ENCODE peak calls at places on chromosomes 7 and 10, in nine cellular contexts. One of them, this sample, is unnamed.

GRCh38 chr10:70479626-70480253 is 1.2 kb downstream of the PALD1 start:
- DNase-seq in GM06990: no peak
- DNase-seq in hypothalamus: no peak
- DNase-seq in AG04449: no peak
- DNase-seq in posterior vena cava: no peak
- DNase-seq in NCI-H2029 treated with DMSO at 0.1 percent for 48 hours: no peak
- DNase-seq in HTR-8/SVneo: no peak
- DNase-seq in effector CD4-positive, alpha-beta T cell: no peak
- DNase-seq in MCF 10A: no peak
- DNase-seq in this sample: no peak

GRCh38 chr10:107576746-107577145 is 412.2 kb upstream of the SORCS1 start:
- DNase-seq in GM06990: no peak
- DNase-seq in hypothalamus: no peak
- DNase-seq in AG04449: no peak
- DNase-seq in posterior vena cava: no peak
- DNase-seq in NCI-H2029 treated with DMSO at 0.1 percent for 48 hours: no peak
- DNase-seq in HTR-8/SVneo: no peak
- DNase-seq in effector CD4-positive, alpha-beta T cell: no peak
- DNase-seq in MCF 10A: peak; percentile 54
- DNase-seq in this sample: no peak

GRCh38 chr10:33134011-33134751 is 176.2 kb upstream of the ITGB1 start:
- DNase-seq in GM06990: no peak
- DNase-seq in hypothalamus: no peak
- DNase-seq in AG04449: peak; percentile 82
- DNase-seq in posterior vena cava: no peak
- DNase-seq in NCI-H2029 treated with DMSO at 0.1 percent for 48 hours: no peak
- DNase-seq in HTR-8/SVneo: peak; percentile 80
- DNase-seq in effector CD4-positive, alpha-beta T cell: peak; percentile 70
- DNase-seq in MCF 10A: peak; percentile 99
- DNase-seq in this sample: peak; percentile 90

GRCh38 chr10:120573355-120573754 is 116.3 kb downstream of the PLPP4 start:
- DNase-seq in GM06990: no peak
- DNase-seq in hypothalamus: no peak
- DNase-seq in AG04449: no peak
- DNase-seq in posterior vena cava: no peak
- DNase-seq in NCI-H2029 treated with DMSO at 0.1 percent for 48 hours: no peak
- DNase-seq in HTR-8/SVneo: no peak
- DNase-seq in effector CD4-positive, alpha-beta T cell: no peak
- DNase-seq in MCF 10A: peak; percentile 20
- DNase-seq in this sample: no peak

GRCh38 chr10:113058175-113058961 is 108.3 kb downstream of the TCF7L2 start:
- DNase-seq in GM06990: no peak
- DNase-seq in hypothalamus: no peak
- DNase-seq in AG04449: peak; percentile 44
- DNase-seq in posterior vena cava: no peak
- DNase-seq in NCI-H2029 treated with DMSO at 0.1 percent for 48 hours: peak; percentile 66
- DNase-seq in HTR-8/SVneo: no peak
- DNase-seq in effector CD4-positive, alpha-beta T cell: no peak
- DNase-seq in MCF 10A: peak; percentile 78
- DNase-seq in this sample: no peak

GRCh38 chr7:78151229-78151628 is 352.7 kb downstream of the PHTF2 start:
- DNase-seq in GM06990: no peak
- DNase-seq in hypothalamus: no peak
- DNase-seq in AG04449: no peak
- DNase-seq in posterior vena cava: no peak
- DNase-seq in NCI-H2029 treated with DMSO at 0.1 percent for 48 hours: peak; percentile 38
- DNase-seq in HTR-8/SVneo: no peak
- DNase-seq in effector CD4-positive, alpha-beta T cell: no peak
- DNase-seq in MCF 10A: peak; percentile 18
- DNase-seq in this sample: no peak

GRCh38 chr7:30813466-30813865 is 42.2 kb downstream of the MINDY4 start:
- DNase-seq in GM06990: no peak
- DNase-seq in hypothalamus: no peak
- DNase-seq in AG04449: no peak
- DNase-seq in posterior vena cava: peak; percentile 87
- DNase-seq in NCI-H2029 treated with DMSO at 0.1 percent for 48 hours: no peak
- DNase-seq in HTR-8/SVneo: no peak
- DNase-seq in effector CD4-positive, alpha-beta T cell: no peak
- DNase-seq in MCF 10A: no peak
- DNase-seq in this sample: no peak

GRCh38 chr7:2066251-2066919 is 166.4 kb downstream of the MAD1L1 start:
- DNase-seq in GM06990: no peak
- DNase-seq in hypothalamus: no peak
- DNase-seq in AG04449: no peak
- DNase-seq in posterior vena cava: no peak
- DNase-seq in NCI-H2029 treated with DMSO at 0.1 percent for 48 hours: no peak
- DNase-seq in HTR-8/SVneo: no peak
- DNase-seq in effector CD4-positive, alpha-beta T cell: no peak
- DNase-seq in MCF 10A: no peak
- DNase-seq in this sample: peak; percentile 69

GRCh38 chr7:5296627-5297226 is 14.0 kb downstream of the SLC29A4 start:
- DNase-seq in GM06990: peak; percentile 50
- DNase-seq in hypothalamus: no peak
- DNase-seq in AG04449: no peak
- DNase-seq in posterior vena cava: no peak
- DNase-seq in NCI-H2029 treated with DMSO at 0.1 percent for 48 hours: no peak
- DNase-seq in HTR-8/SVneo: no peak
- DNase-seq in effector CD4-positive, alpha-beta T cell: peak; percentile 66
- DNase-seq in MCF 10A: no peak
- DNase-seq in this sample: no peak

GRCh38 chr10:43210556-43210955 is 56.3 kb downstream of the RASGEF1A start:
- DNase-seq in GM06990: no peak
- DNase-seq in hypothalamus: no peak
- DNase-seq in AG04449: no peak
- DNase-seq in posterior vena cava: peak; percentile 31
- DNase-seq in NCI-H2029 treated with DMSO at 0.1 percent for 48 hours: no peak
- DNase-seq in HTR-8/SVneo: no peak
- DNase-seq in effector CD4-positive, alpha-beta T cell: no peak
- DNase-seq in MCF 10A: no peak
- DNase-seq in this sample: no peak

GRCh38 chr7:48045205-48045765 is 9.9 kb downstream of the C7orf57 start:
- DNase-seq in GM06990: no peak
- DNase-seq in hypothalamus: no peak
- DNase-seq in AG04449: no peak
- DNase-seq in posterior vena cava: no peak
- DNase-seq in NCI-H2029 treated with DMSO at 0.1 percent for 48 hours: no peak
- DNase-seq in HTR-8/SVneo: no peak
- DNase-seq in effector CD4-positive, alpha-beta T cell: no peak
- DNase-seq in MCF 10A: no peak
- DNase-seq in this sample: no peak

GRCh38 chr7:153934629-153935028 is 117.6 kb upstream of the DPP6 start:
- DNase-seq in GM06990: no peak
- DNase-seq in hypothalamus: no peak
- DNase-seq in AG04449: no peak
- DNase-seq in posterior vena cava: no peak
- DNase-seq in NCI-H2029 treated with DMSO at 0.1 percent for 48 hours: no peak
- DNase-seq in HTR-8/SVneo: no peak
- DNase-seq in effector CD4-positive, alpha-beta T cell: no peak
- DNase-seq in MCF 10A: no peak
- DNase-seq in this sample: no peak

GRCh38 chr7:151987748-151988529 is 31.7 kb downstream of the GALNTL5 start:
- DNase-seq in GM06990: no peak
- DNase-seq in hypothalamus: peak; percentile 40
- DNase-seq in AG04449: peak; percentile 23
- DNase-seq in posterior vena cava: no peak
- DNase-seq in NCI-H2029 treated with DMSO at 0.1 percent for 48 hours: no peak
- DNase-seq in HTR-8/SVneo: no peak
- DNase-seq in effector CD4-positive, alpha-beta T cell: no peak
- DNase-seq in MCF 10A: no peak
- DNase-seq in this sample: no peak

GRCh38 chr10:84208023-84208422 is 13.7 kb downstream of the CDHR1 start:
- DNase-seq in GM06990: no peak
- DNase-seq in hypothalamus: no peak
- DNase-seq in AG04449: no peak
- DNase-seq in posterior vena cava: no peak
- DNase-seq in NCI-H2029 treated with DMSO at 0.1 percent for 48 hours: no peak
- DNase-seq in HTR-8/SVneo: no peak
- DNase-seq in effector CD4-positive, alpha-beta T cell: no peak
- DNase-seq in MCF 10A: no peak
- DNase-seq in this sample: no peak

GRCh38 chr10:48465860-48466521 is 138.9 kb downstream of the ARHGAP22 start:
- DNase-seq in GM06990: no peak
- DNase-seq in hypothalamus: no peak
- DNase-seq in AG04449: no peak
- DNase-seq in posterior vena cava: peak; percentile 70
- DNase-seq in NCI-H2029 treated with DMSO at 0.1 percent for 48 hours: no peak
- DNase-seq in HTR-8/SVneo: no peak
- DNase-seq in effector CD4-positive, alpha-beta T cell: no peak
- DNase-seq in MCF 10A: no peak
- DNase-seq in this sample: peak; percentile 42

GRCh38 chr7:149714910-149715471 is 58.4 kb downstream of the ZNF467 start:
- DNase-seq in GM06990: no peak
- DNase-seq in hypothalamus: peak; percentile 53
- DNase-seq in AG04449: no peak
- DNase-seq in posterior vena cava: peak; percentile 81
- DNase-seq in NCI-H2029 treated with DMSO at 0.1 percent for 48 hours: no peak
- DNase-seq in HTR-8/SVneo: no peak
- DNase-seq in effector CD4-positive, alpha-beta T cell: peak; percentile 31
- DNase-seq in MCF 10A: no peak
- DNase-seq in this sample: peak; percentile 31

GRCh38 chr7:102834999-102835398 is 77.8 kb upstream of the LRRC17 start:
- DNase-seq in GM06990: peak; percentile 50
- DNase-seq in hypothalamus: no peak
- DNase-seq in AG04449: no peak
- DNase-seq in posterior vena cava: no peak
- DNase-seq in NCI-H2029 treated with DMSO at 0.1 percent for 48 hours: no peak
- DNase-seq in HTR-8/SVneo: peak; percentile 48
- DNase-seq in effector CD4-positive, alpha-beta T cell: no peak
- DNase-seq in MCF 10A: peak; percentile 63
- DNase-seq in this sample: no peak

GRCh38 chr7:102473271-102473991 is 5.3 kb downstream of the POLR2J start:
- DNase-seq in GM06990: no peak
- DNase-seq in hypothalamus: no peak
- DNase-seq in AG04449: no peak
- DNase-seq in posterior vena cava: peak; percentile 62
- DNase-seq in NCI-H2029 treated with DMSO at 0.1 percent for 48 hours: no peak
- DNase-seq in HTR-8/SVneo: no peak
- DNase-seq in effector CD4-positive, alpha-beta T cell: no peak
- DNase-seq in MCF 10A: no peak
- DNase-seq in this sample: peak; percentile 45

GRCh38 chr7:116524609-116525297 is at the start of gene CAV1:
- DNase-seq in GM06990: peak; percentile 48
- DNase-seq in hypothalamus: peak; percentile 32
- DNase-seq in AG04449: peak; percentile 80
- DNase-seq in posterior vena cava: peak; percentile 94
- DNase-seq in NCI-H2029 treated with DMSO at 0.1 percent for 48 hours: no peak
- DNase-seq in HTR-8/SVneo: no peak
- DNase-seq in effector CD4-positive, alpha-beta T cell: peak; percentile 3
- DNase-seq in MCF 10A: peak; percentile 97
- DNase-seq in this sample: peak; percentile 79

GRCh38 chr7:119665791-119666190 is 607.2 kb upstream of the KCND2 start:
- DNase-seq in GM06990: no peak
- DNase-seq in hypothalamus: no peak
- DNase-seq in AG04449: no peak
- DNase-seq in posterior vena cava: no peak
- DNase-seq in NCI-H2029 treated with DMSO at 0.1 percent for 48 hours: no peak
- DNase-seq in HTR-8/SVneo: no peak
- DNase-seq in effector CD4-positive, alpha-beta T cell: no peak
- DNase-seq in MCF 10A: no peak
- DNase-seq in this sample: no peak

GRCh38 chr7:39536926-39537325 is 29.3 kb upstream of the YAE1 start:
- DNase-seq in GM06990: no peak
- DNase-seq in hypothalamus: no peak
- DNase-seq in AG04449: no peak
- DNase-seq in posterior vena cava: no peak
- DNase-seq in NCI-H2029 treated with DMSO at 0.1 percent for 48 hours: no peak
- DNase-seq in HTR-8/SVneo: no peak
- DNase-seq in effector CD4-positive, alpha-beta T cell: no peak
- DNase-seq in MCF 10A: no peak
- DNase-seq in this sample: no peak

GRCh38 chr7:139044813-139045794 is 9.3 kb upstream of the ZC3HAV1L start:
- DNase-seq in GM06990: no peak
- DNase-seq in hypothalamus: no peak
- DNase-seq in AG04449: no peak
- DNase-seq in posterior vena cava: no peak
- DNase-seq in NCI-H2029 treated with DMSO at 0.1 percent for 48 hours: no peak
- DNase-seq in HTR-8/SVneo: no peak
- DNase-seq in effector CD4-positive, alpha-beta T cell: no peak
- DNase-seq in MCF 10A: no peak
- DNase-seq in this sample: peak; percentile 59

GRCh38 chr10:75201793-75202307 is 8.7 kb upstream of the VDAC2 start:
- DNase-seq in GM06990: no peak
- DNase-seq in hypothalamus: no peak
- DNase-seq in AG04449: no peak
- DNase-seq in posterior vena cava: no peak
- DNase-seq in NCI-H2029 treated with DMSO at 0.1 percent for 48 hours: no peak
- DNase-seq in HTR-8/SVneo: no peak
- DNase-seq in effector CD4-positive, alpha-beta T cell: no peak
- DNase-seq in MCF 10A: no peak
- DNase-seq in this sample: peak; percentile 78

GRCh38 chr7:132029369-132030160 is 473.1 kb upstream of the PODXL start:
- DNase-seq in GM06990: no peak
- DNase-seq in hypothalamus: no peak
- DNase-seq in AG04449: no peak
- DNase-seq in posterior vena cava: no peak
- DNase-seq in NCI-H2029 treated with DMSO at 0.1 percent for 48 hours: no peak
- DNase-seq in HTR-8/SVneo: no peak
- DNase-seq in effector CD4-positive, alpha-beta T cell: no peak
- DNase-seq in MCF 10A: peak; percentile 33
- DNase-seq in this sample: no peak

GRCh38 chr7:40105879-40106473 is 28.4 kb downstream of the MPLKIP start:
- DNase-seq in GM06990: no peak
- DNase-seq in hypothalamus: no peak
- DNase-seq in AG04449: no peak
- DNase-seq in posterior vena cava: no peak
- DNase-seq in NCI-H2029 treated with DMSO at 0.1 percent for 48 hours: no peak
- DNase-seq in HTR-8/SVneo: no peak
- DNase-seq in effector CD4-positive, alpha-beta T cell: no peak
- DNase-seq in MCF 10A: peak; percentile 5
- DNase-seq in this sample: no peak

GRCh38 chr7:6546852-6547251 is 4.4 kb downstream of the GRID2IP start:
- DNase-seq in GM06990: no peak
- DNase-seq in hypothalamus: no peak
- DNase-seq in AG04449: no peak
- DNase-seq in posterior vena cava: no peak
- DNase-seq in NCI-H2029 treated with DMSO at 0.1 percent for 48 hours: no peak
- DNase-seq in HTR-8/SVneo: no peak
- DNase-seq in effector CD4-positive, alpha-beta T cell: no peak
- DNase-seq in MCF 10A: peak; percentile 9
- DNase-seq in this sample: no peak

GRCh38 chr10:122504551-122504950 is 43.2 kb downstream of the HTRA1 start:
- DNase-seq in GM06990: no peak
- DNase-seq in hypothalamus: peak; percentile 90
- DNase-seq in AG04449: peak; percentile 72
- DNase-seq in posterior vena cava: peak; percentile 96
- DNase-seq in NCI-H2029 treated with DMSO at 0.1 percent for 48 hours: peak; percentile 40
- DNase-seq in HTR-8/SVneo: peak; percentile 55
- DNase-seq in effector CD4-positive, alpha-beta T cell: no peak
- DNase-seq in MCF 10A: peak; percentile 94
- DNase-seq in this sample: peak; percentile 71

GRCh38 chr7:111439977-111440376 is 122.3 kb downstream of the IMMP2L start:
- DNase-seq in GM06990: no peak
- DNase-seq in hypothalamus: no peak
- DNase-seq in AG04449: no peak
- DNase-seq in posterior vena cava: no peak
- DNase-seq in NCI-H2029 treated with DMSO at 0.1 percent for 48 hours: no peak
- DNase-seq in HTR-8/SVneo: no peak
- DNase-seq in effector CD4-positive, alpha-beta T cell: no peak
- DNase-seq in MCF 10A: no peak
- DNase-seq in this sample: no peak

GRCh38 chr7:27453702-27454405 is 208.8 kb downstream of the HIBADH start:
- DNase-seq in GM06990: no peak
- DNase-seq in hypothalamus: no peak
- DNase-seq in AG04449: peak; percentile 3
- DNase-seq in posterior vena cava: no peak
- DNase-seq in NCI-H2029 treated with DMSO at 0.1 percent for 48 hours: no peak
- DNase-seq in HTR-8/SVneo: peak; percentile 73
- DNase-seq in effector CD4-positive, alpha-beta T cell: no peak
- DNase-seq in MCF 10A: no peak
- DNase-seq in this sample: no peak

GRCh38 chr7:628041-628763 is 98.3 kb upstream of the DNAAF5 start:
- DNase-seq in GM06990: no peak
- DNase-seq in hypothalamus: no peak
- DNase-seq in AG04449: no peak
- DNase-seq in posterior vena cava: no peak
- DNase-seq in NCI-H2029 treated with DMSO at 0.1 percent for 48 hours: no peak
- DNase-seq in HTR-8/SVneo: no peak
- DNase-seq in effector CD4-positive, alpha-beta T cell: no peak
- DNase-seq in MCF 10A: no peak
- DNase-seq in this sample: no peak

GRCh38 chr10:5654218-5654755 is 12.1 kb downstream of the ASB13 start:
- DNase-seq in GM06990: no peak
- DNase-seq in hypothalamus: no peak
- DNase-seq in AG04449: no peak
- DNase-seq in posterior vena cava: no peak
- DNase-seq in NCI-H2029 treated with DMSO at 0.1 percent for 48 hours: peak; percentile 42
- DNase-seq in HTR-8/SVneo: no peak
- DNase-seq in effector CD4-positive, alpha-beta T cell: no peak
- DNase-seq in MCF 10A: no peak
- DNase-seq in this sample: no peak

This sample was measured in Peyer's patch.